ENCODE peak calls at places on chromosomes 11 and 22, in nine cellular contexts. P is mesenchymal stem cell, C is H9, N is ascending aorta, U is fibroblast of lung, M is ovary, I is adipocyte, A is right lobe of liver, K is cardiac muscle cell. T is an unnamed sample. For H3K4me1, the result is how much of the 10 kb centered on the place peaks cover.

GRCh38 chr11:106786251-106786650 is 232.0 kb downstream of the GUCY1A2 start:
- DNase-seq in P (peak), C (no peak), N (no peak), U (peak), M (no peak), I (peak), A (no peak), K (peak), T (no peak)

GRCh38 chr22:30425616-30426394 is at the start of gene MTFP1:
- DNase-seq in P (peak), C (peak), N (peak), U (peak), M (peak), I (peak), A (peak), K (peak), T (peak)

GRCh38 chr22:32318361-32318760 is 39.3 kb upstream of the RFPL3 start:
- DNase-seq in P (no peak), C (no peak), N (peak), U (no peak), M (no peak), I (no peak), A (no peak), K (no peak), T (no peak)

GRCh38 chr11:116037851-116038250 is 533.6 kb upstream of the CADM1 start:
- DNase-seq in P (no peak), C (no peak), N (no peak), U (no peak), M (no peak), I (no peak), A (no peak), K (no peak), T (no peak)

GRCh38 chr11:84144531-84144930 is 858.4 kb upstream of the CCDC90B start:
- DNase-seq in P (no peak), C (no peak), N (no peak), U (no peak), M (no peak), I (no peak), A (no peak), K (no peak), T (no peak)

GRCh38 chr11:15742626-15743243 is 613.6 kb downstream of the SOX6 start:
- DNase-seq in P (peak), C (no peak), N (no peak), U (no peak), M (no peak), I (no peak), A (no peak), K (no peak), T (no peak)

GRCh38 chr11:118973985-118974384 is 2.4 kb downstream of the FOXR1 start:
- DNase-seq in P (no peak), C (no peak), N (no peak), U (no peak), M (no peak), I (no peak), A (no peak), K (no peak), T (no peak)

GRCh38 chr11:79294845-79295520 is 145.8 kb downstream of the TENM4 start:
- DNase-seq in P (no peak), C (no peak), N (no peak), U (no peak), M (no peak), I (no peak), A (no peak), K (no peak), T (no peak)

GRCh38 chr11:118908931-118909618 is 16.7 kb downstream of the BCL9L start:
- DNase-seq in P (peak), C (peak), N (peak), U (peak), M (peak), I (peak), A (no peak), K (peak), T (no peak)

GRCh38 chr11:96228472-96228871 is 114.5 kb downstream of the MAML2 start:
- DNase-seq in P (peak), C (no peak), N (peak), U (peak), M (peak), I (peak), A (peak), K (no peak), T (no peak)

GRCh38 chr11:287821-288327 is 1.1 kb upstream of the PGGHG start:
- DNase-seq in P (no peak), C (peak), N (peak), U (no peak), M (peak), I (no peak), A (peak), K (no peak), T (no peak)

GRCh38 chr22:28112548-28113043 is 193.5 kb upstream of the PITPNB start:
- DNase-seq in P (peak), C (peak), N (no peak), U (peak), M (no peak), I (peak), A (no peak), K (peak), T (peak)

GRCh38 chr11:62171261-62171723 is 18.7 kb upstream of the SCGB1D1 start:
- DNase-seq in P (peak), C (peak), N (peak), U (peak), M (peak), I (peak), A (no peak), K (peak), T (peak)

GRCh38 chr11:107860688-107861087 is 2.1 kb upstream of the SLC35F2 start:
- DNase-seq in P (no peak), C (no peak), N (no peak), U (no peak), M (no peak), I (no peak), A (no peak), K (no peak), T (no peak)

GRCh38 chr11:116932182-116932581 is 94.8 kb upstream of the APOA1 start:
- DNase-seq in P (no peak), C (no peak), N (no peak), U (no peak), M (no peak), I (no peak), A (no peak), K (no peak), T (no peak)

GRCh38 chr11:84947970-84948600 is 679.1 kb downstream of the DLG2 start:
- DNase-seq in P (no peak), C (no peak), N (no peak), U (no peak), M (no peak), I (peak), A (no peak), K (peak), T (no peak)

GRCh38 chr11:100776212-100776896 is 89.3 kb downstream of the ARHGAP42 start:
- DNase-seq in P (peak), C (no peak), N (no peak), U (peak), M (no peak), I (no peak), A (no peak), K (no peak), T (no peak)

GRCh38 chr11:129894281-129895125 is 875 bp downstream of the NFRKB start:
- DNase-seq in P (peak), C (no peak), N (no peak), U (peak), M (no peak), I (no peak), A (no peak), K (no peak), T (peak)

GRCh38 chr11:120200677-120201076 is 10.2 kb upstream of the OAF start:
- DNase-seq in P (no peak), C (no peak), N (no peak), U (no peak), M (no peak), I (no peak), A (no peak), K (no peak), T (no peak)

GRCh38 chr11:107691003-107691402 is 20.9 kb downstream of the SLN start:
- DNase-seq in P (no peak), C (no peak), N (no peak), U (no peak), M (no peak), I (peak), A (no peak), K (no peak), T (no peak)

GRCh38 chr22:39598017-39598965 is 27.7 kb downstream of the CACNA1I start:
- DNase-seq in P (peak), C (peak), N (no peak), U (no peak), M (peak), I (no peak), A (no peak), K (peak), T (no peak)

DNA sequence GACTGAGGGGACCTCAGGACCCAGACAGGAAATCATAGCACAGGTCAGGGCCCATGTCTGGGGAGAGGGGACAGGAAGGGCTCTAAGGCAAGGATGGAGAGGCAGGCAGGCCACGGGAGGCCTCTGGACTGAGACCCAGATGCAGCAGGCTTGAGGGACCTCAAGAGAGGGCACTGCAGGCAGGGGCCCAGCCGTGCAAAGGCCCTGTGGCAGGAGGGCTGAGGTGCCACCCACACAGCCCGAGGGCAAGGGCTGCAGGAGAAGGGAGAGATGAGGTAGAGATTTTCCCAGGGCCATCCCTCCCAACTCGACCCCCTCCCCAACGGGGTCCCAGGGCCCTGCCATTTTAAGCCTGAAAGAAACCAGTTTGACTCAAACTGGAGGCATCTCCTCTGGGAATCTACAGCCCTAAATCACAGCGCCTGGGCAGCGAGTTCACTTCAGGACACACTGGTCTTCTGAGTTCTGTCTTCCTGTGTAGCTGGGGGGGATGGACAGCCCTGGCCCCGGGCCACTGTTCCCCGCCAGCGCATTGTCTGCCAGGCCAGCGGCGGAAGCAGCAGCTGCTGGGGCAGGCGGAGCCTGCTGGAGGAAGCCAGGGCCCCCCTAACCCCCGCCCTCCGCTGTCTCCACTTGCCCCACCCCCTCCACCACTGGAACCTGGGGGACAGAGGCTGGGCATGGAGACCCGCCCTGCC is 20.3 kb upstream of the WNT7B start:
- DNase-seq in P (peak), C (peak), N (peak), U (peak), M (peak), I (peak), A (peak), K (no peak), T (no peak)
- H3K4me1 ChIP-seq in P (half or more), C (under half), N (under half), U (under half), M (under half), I (under half), A (under half), K (under half), T (under half)

GRCh38 chr11:1861435-1862411 is 8.8 kb downstream of the LSP1 start:
- DNase-seq in P (no peak), C (no peak), N (no peak), U (no peak), M (no peak), I (no peak), A (no peak), K (no peak), T (no peak)

GRCh38 chr11:1858154-1858553 is 5.3 kb downstream of the LSP1 start:
- DNase-seq in P (no peak), C (no peak), N (no peak), U (no peak), M (no peak), I (no peak), A (no peak), K (no peak), T (no peak)

GRCh38 chr11:1858576-1858975 is 5.7 kb downstream of the LSP1 start:
- DNase-seq in P (no peak), C (no peak), N (no peak), U (no peak), M (no peak), I (no peak), A (no peak), K (no peak), T (no peak)

GRCh38 chr11:1862588-1863351 is 9.9 kb downstream of the LSP1 start:
- DNase-seq in P (peak), C (no peak), N (no peak), U (no peak), M (no peak), I (no peak), A (peak), K (no peak), T (no peak)

DNA sequence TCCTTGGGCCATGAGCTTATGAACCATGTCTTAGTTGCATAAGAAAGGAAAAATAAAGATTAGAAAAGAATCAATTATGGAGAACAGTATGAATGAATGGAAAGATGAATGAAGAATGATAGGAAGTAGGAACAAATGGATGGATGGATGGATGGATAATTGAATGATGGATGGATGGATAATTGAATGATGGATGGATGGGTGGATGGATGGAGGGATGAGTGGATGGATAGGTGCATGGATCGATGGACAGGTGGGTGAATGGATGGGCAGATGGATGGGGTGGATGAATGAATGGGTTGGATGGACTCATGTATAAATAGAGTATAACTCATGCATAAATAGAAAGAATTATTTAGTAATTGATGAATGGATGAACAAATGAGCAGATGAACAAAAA is 7.2 kb downstream of the LSP1 start:
- DNase-seq in P (no peak), C (no peak), N (no peak), U (no peak), M (no peak), I (no peak), A (no peak), K (no peak), T (no peak)
- H3K4me1 ChIP-seq in P (under half), C (under half), N (under half), U (under half), M (under half), I (under half), A (under half), K (under half), T (under half)

GRCh38 chr22:50525991-50526848 is 822 bp upstream of the SCO2 start:
- DNase-seq in P (peak), C (peak), N (peak), U (peak), M (peak), I (peak), A (peak), K (peak), T (peak)

GRCh38 chr22:50527921-50528681 is 1.7 kb downstream of the TYMP start:
- DNase-seq in P (peak), C (no peak), N (no peak), U (no peak), M (no peak), I (no peak), A (peak), K (no peak), T (no peak)

GRCh38 chr22:50528682-50529415 is 963 bp downstream of the TYMP start:
- DNase-seq in P (peak), C (no peak), N (no peak), U (no peak), M (no peak), I (no peak), A (peak), K (no peak), T (peak)

GRCh38 chr22:50525104-50525958 is at the start of gene SCO2:
- DNase-seq in P (peak), C (peak), N (peak), U (peak), M (peak), I (peak), A (peak), K (peak), T (peak)

GRCh38 chr22:50526849-50527801 is 1.7 kb upstream of the SCO2 start:
- DNase-seq in P (peak), C (peak), N (no peak), U (peak), M (no peak), I (peak), A (peak), K (peak), T (peak)
- H3K4me1 ChIP-seq in P (half or more), C (under half), N (under half), U (under half), M (under half), I (under half), A (under half), K (under half), T (under half)

DNA sequence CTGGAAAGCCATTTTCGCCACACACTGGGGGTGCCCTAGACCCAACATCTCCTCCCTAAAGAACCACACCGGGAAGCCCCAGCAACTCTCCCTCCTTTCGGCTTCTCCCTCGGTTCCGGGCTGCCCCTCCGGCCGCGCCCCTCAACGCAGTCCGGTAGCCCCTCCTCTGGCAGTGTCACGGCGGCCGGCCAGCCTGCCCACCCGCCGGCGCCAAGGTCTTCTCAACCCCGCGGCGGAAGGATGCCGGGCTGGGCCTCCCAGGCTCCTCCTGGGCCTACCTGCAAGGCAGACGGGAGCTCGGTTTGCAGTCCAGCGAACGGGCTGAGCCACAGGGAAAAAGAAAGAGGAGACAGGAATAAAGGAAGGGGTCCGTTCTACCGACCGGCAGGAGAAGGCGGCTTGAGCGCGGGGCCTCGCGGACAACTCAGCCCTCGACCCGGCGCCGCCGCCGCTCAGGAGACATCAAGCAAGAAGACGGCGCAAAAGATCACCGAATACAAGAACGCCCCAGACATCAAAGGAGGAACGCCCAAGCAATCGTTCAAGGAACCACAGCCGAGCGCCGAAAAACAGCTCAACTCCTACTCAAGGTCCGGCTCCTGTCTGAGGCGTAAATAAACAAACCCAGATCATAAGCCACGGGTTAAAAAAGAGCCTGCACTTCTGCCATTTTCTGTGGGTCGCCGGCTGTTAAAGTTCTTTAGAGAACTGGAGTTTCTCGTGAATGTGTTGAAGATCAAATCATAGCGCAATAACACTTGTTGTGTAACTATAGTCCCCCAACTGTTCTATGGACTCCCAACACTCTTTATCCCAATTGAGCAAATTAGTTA is at the start of gene AMBRA1:
- DNase-seq in P (peak), C (peak), N (peak), U (peak), M (peak), I (peak), A (peak), K (peak), T (peak)
- H3K4me1 ChIP-seq in P (under half), C (under half), N (under half), U (under half), M (under half), I (under half), A (under half), K (under half), T (under half)

DNA sequence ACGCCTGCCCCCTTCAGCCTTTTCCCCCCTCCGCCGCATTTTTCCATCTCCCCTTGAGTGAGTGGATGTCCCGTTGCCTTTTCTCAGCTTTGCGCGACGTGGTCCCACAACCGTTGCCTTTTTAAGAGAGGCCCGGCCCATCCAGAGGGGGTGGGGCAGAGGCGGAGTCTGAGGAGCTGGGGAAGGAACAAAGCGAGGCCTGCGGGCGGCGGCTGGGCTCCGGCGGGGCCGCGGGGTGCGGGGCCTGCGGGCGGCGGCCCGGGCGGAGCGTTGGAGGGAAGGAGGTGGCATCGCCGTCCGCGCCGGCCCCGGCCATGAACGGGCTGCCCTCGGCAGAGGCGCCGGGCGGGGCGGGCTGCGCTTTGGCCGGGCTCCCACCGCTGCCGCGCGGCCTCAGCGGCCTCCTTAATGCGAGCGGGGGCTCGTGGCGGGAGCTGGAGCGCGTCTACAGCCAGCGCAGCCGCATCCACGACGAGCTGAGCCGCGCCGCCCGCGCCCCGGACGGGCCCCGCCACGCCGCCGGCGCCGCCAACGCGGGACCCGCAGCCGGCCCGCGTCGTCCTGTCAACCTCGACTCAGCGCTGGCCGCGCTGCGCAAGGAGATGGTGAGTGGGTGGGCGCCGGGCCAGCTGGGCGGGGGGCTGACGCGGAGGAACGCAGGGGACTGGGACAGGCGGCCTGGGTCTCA is at the start of gene FAM89B:
- DNase-seq in P (peak), C (peak), N (peak), U (peak), M (peak), I (peak), A (peak), K (peak), T (peak)
- H3K4me1 ChIP-seq in P (half or more), C (under half), N (under half), U (under half), M (under half), I (half or more), A (under half), K (under half), T (half or more)